ENCODE peak calls at places on chromosomes 16 and 17, in eight cellular contexts. R is GM12878, P is H1, H is transverse colon, L is upper lobe of left lung, X is suprapubic skin, Y is spleen, W is GM23338. I is an unnamed sample.

GRCh38 chr16:49492090-49492801 is 118.6 kb downstream of the C16orf78 start:
- DNase-seq in R (no peak), P (peak), H (peak), L (peak), X (peak), Y (peak), W (peak), I (peak)

GRCh38 chr17:2828396-2829038 is 32.3 kb downstream of the RAP1GAP2 start:
- DNase-seq in R (no peak), P (peak), H (peak), L (peak), X (peak), Y (peak), W (peak), I (peak)

GRCh38 chr17:55463600-55463999 is 42.0 kb upstream of the MMD start:
- DNase-seq in R (peak), P (no peak), H (no peak), L (no peak), X (no peak), Y (no peak), W (no peak), I (no peak)

GRCh38 chr17:68456529-68457167 is 648 bp downstream of the WIPI1 start:
- DNase-seq in R (no peak), P (peak), H (peak), L (peak), X (peak), Y (peak), W (peak), I (peak)

GRCh38 chr17:77325537-77325825 is 184.7 kb downstream of the SEC14L1 start:
- DNase-seq in R (no peak), P (no peak), H (no peak), L (no peak), X (no peak), Y (no peak), W (no peak), I (no peak)

GRCh38 chr17:77019955-77020379 is 120.8 kb upstream of the SEC14L1 start:
- DNase-seq in R (no peak), P (peak), H (no peak), L (no peak), X (no peak), Y (no peak), W (peak), I (no peak)

GRCh38 chr17:58706351-58707140 is 14.1 kb downstream of the RAD51C start:
- DNase-seq in R (peak), P (no peak), H (no peak), L (no peak), X (no peak), Y (peak), W (no peak), I (no peak)

GRCh38 chr16:55756963-55757362 is 75.9 kb downstream of the CES1 start:
- DNase-seq in R (no peak), P (no peak), H (no peak), L (no peak), X (no peak), Y (no peak), W (no peak), I (no peak)

GRCh38 chr16:79850348-79850747 is 249.8 kb upstream of the MAF start:
- DNase-seq in R (no peak), P (no peak), H (peak), L (no peak), X (no peak), Y (no peak), W (no peak), I (no peak)

GRCh38 chr17:41844971-41845370 is 7.3 kb downstream of the KLHL10 start:
- DNase-seq in R (no peak), P (no peak), H (no peak), L (no peak), X (no peak), Y (no peak), W (no peak), I (no peak)

GRCh38 chr16:14628806-14629611 is 1.1 kb downstream of the PARN start:
- DNase-seq in R (no peak), P (no peak), H (no peak), L (no peak), X (no peak), Y (no peak), W (peak), I (no peak)

DNA sequence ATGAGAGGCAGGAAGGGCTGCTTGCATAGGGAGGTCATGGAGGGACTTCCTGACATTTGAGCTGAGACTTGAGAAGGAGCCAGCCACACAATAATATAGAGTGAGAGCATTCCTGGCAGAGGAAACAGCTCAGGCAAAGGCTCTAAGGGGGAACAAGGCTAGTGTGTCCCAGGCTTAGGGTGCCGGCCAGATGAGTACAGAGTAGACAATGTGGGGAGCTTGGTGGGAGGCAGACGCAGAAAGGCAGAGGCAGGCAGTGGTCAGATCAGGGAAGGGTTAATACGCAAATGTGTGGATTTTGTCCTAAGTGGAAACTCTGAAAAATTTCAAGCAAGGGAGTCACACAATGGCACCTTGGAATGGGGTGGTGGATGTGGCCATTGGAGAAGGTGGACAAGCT is 31.3 kb downstream of the CD300LB start:
- DNase-seq in R (no peak), P (no peak), H (no peak), L (no peak), X (no peak), Y (no peak), W (no peak), I (no peak)
- TF ChIP-seq POLR2AphosphoS5 in R (no peak), P (no peak), H (no peak), L (no peak), X (no peak), Y (no peak), W (no peak), I (no peak)

GRCh38 chr16:21126518-21126917 is 24.1 kb downstream of the DNAH3 start:
- DNase-seq in R (no peak), P (no peak), H (no peak), L (no peak), X (no peak), Y (no peak), W (peak), I (no peak)

GRCh38 chr16:21116148-21116693 is 34.4 kb downstream of the DNAH3 start:
- DNase-seq in R (no peak), P (no peak), H (no peak), L (no peak), X (no peak), Y (no peak), W (peak), I (no peak)

GRCh38 chr16:21125191-21125590 is 25.5 kb downstream of the DNAH3 start:
- DNase-seq in R (no peak), P (no peak), H (no peak), L (no peak), X (no peak), Y (no peak), W (no peak), I (no peak)

GRCh38 chr16:21117567-21117966 is 33.1 kb downstream of the DNAH3 start:
- DNase-seq in R (no peak), P (no peak), H (no peak), L (no peak), X (no peak), Y (peak), W (no peak), I (no peak)

GRCh38 chr16:21121150-21121549 is 29.5 kb downstream of the DNAH3 start:
- DNase-seq in R (no peak), P (no peak), H (no peak), L (no peak), X (no peak), Y (no peak), W (no peak), I (no peak)
- H3K27ac ChIP-seq in R (no peak), P (no peak), H (no peak), L (no peak), X (no peak), Y (no peak), W (no peak), I (no peak)

GRCh38 chr16:67897231-67897630 is 4.2 kb downstream of the PSKH1 start:
- DNase-seq in R (no peak), P (no peak), H (no peak), L (no peak), X (no peak), Y (no peak), W (no peak), I (no peak)

GRCh38 chr16:67892375-67892774 is 679 bp upstream of the PSKH1 start:
- DNase-seq in R (no peak), P (no peak), H (no peak), L (no peak), X (no peak), Y (no peak), W (no peak), I (no peak)

GRCh38 chr16:67888311-67888710 is 3.6 kb downstream of the NRN1L start:
- DNase-seq in R (no peak), P (no peak), H (no peak), L (no peak), X (no peak), Y (no peak), W (no peak), I (no peak)

GRCh38 chr16:67893791-67894399 is 841 bp downstream of the PSKH1 start:
- DNase-seq in R (no peak), P (no peak), H (no peak), L (no peak), X (no peak), Y (no peak), W (no peak), I (no peak)

DNA sequence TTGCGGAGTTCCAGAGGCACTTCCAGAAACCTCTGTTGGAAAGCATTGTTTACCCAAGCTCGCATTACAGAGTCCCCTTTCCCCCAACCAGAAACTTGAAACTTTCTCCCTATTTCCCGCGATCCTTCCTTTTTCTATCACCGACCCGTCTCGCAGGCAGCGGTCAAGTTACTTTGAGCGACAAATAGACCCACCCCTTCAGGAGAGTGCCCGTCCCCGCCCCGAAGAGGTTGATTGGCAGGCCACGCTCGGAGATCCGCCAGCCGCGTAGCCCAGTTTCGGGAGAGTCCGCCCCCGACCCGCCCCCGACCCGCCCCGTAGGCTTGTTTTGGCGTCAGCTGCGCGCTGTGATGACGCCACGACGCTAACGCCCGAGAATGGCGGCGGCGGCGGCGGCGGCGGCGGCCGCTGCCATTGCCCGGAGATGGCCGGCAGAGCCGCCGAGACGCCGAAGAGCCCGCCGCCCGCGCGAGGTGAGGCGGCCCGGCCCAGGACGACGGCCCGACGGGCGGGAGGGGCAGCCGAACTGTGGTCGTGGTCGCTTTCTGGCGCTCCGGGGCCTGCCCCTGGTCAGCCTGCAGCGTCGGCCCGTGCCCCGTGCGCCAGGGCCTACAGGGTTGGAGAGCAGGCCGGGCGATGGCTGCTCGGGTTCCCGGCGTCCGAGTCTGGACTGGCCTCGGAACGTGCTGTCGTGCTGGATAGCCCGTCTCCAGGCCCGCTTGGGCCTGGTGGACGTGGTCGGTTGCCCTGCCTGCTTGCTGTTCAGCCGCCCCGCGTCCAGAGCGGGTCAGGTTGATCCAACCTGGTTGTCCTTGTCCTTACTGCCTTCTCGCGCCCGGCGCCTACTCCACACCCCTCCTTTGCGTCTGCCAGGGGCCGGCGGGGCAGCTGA is at the start of gene PSKH1:
- DNase-seq in R (peak), P (peak), H (peak), L (peak), X (peak), Y (peak), W (peak), I (peak)
- TF ChIP-seq POLR2AphosphoS5 in R (no peak), P (peak), H (peak), L (peak), X (no peak), Y (peak), W (no peak), I (peak)

GRCh38 chr17:72387487-72387886 is 266.7 kb downstream of the SOX9 start:
- DNase-seq in R (no peak), P (no peak), H (no peak), L (no peak), X (no peak), Y (no peak), W (no peak), I (no peak)
- H3K27ac ChIP-seq in R (no peak), P (no peak), H (no peak), L (no peak), X (no peak), Y (no peak), W (no peak), I (no peak)

DNA sequence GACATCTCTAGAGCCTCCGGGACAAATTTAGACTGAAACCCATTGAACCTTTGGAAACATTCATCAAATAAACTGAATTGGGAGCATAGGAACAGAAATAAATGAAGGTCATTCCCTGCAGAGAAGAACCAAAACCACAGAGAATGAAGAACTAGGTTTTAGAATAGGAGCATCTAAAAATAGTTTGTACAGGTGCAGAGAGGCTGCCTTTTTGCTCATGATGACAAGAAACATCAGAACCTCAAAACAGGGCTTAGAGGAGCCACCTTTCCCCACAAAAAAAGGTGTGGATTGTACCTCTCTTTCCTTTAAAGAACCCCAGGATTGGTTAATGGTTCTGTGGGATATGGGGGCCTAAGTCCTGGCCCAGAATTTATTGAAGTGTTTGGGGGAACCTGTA is 37.8 kb upstream of the SLC47A1 start:
- DNase-seq in R (no peak), P (no peak), H (no peak), L (no peak), X (no peak), Y (no peak), W (no peak), I (no peak)
- TF ChIP-seq POLR2AphosphoS5 in R (no peak), P (no peak), H (no peak), L (no peak), X (no peak), Y (no peak), W (no peak), I (no peak)